ENCODE peak calls at places on chromosomes 7 and 10, in five cellular contexts. One of them, this sample, is unnamed.

GRCh38 chr10:97842658-97843295 is 6.9 kb upstream of the GOLGA7B start:
- DNase-seq in NCI-H2107: no peak
- DNase-seq in NAMALWA: no peak
- DNase-seq in T-helper 9 cell: no peak
- DNase-seq in body of pancreas: no peak
- DNase-seq in this sample: no peak

GRCh38 chr7:134660961-134661376 is 14.3 kb downstream of the BPGM start:
- DNase-seq in NCI-H2107: no peak
- DNase-seq in NAMALWA: no peak
- DNase-seq in T-helper 9 cell: no peak
- DNase-seq in body of pancreas: no peak
- DNase-seq in this sample: no peak

GRCh38 chr10:114359041-114359952 is 45.0 kb downstream of the AFAP1L2 start:
- DNase-seq in NCI-H2107: no peak
- DNase-seq in NAMALWA: no peak
- DNase-seq in T-helper 9 cell: no peak
- DNase-seq in body of pancreas: no peak
- DNase-seq in this sample: no peak

GRCh38 chr7:135190703-135191102 is 20.2 kb upstream of the CYREN start:
- DNase-seq in NCI-H2107: no peak
- DNase-seq in NAMALWA: no peak
- DNase-seq in T-helper 9 cell: no peak
- DNase-seq in body of pancreas: no peak
- DNase-seq in this sample: no peak

GRCh38 chr10:103708627-103709288 is 146.6 kb downstream of the SH3PXD2A start:
- DNase-seq in NCI-H2107: no peak
- DNase-seq in NAMALWA: no peak
- DNase-seq in T-helper 9 cell: no peak
- DNase-seq in body of pancreas: no peak
- DNase-seq in this sample: no peak

GRCh38 chr10:35335718-35336083 is 608 bp upstream of the CCNY start:
- DNase-seq in NCI-H2107: no peak
- DNase-seq in NAMALWA: no peak
- DNase-seq in T-helper 9 cell: peak
- DNase-seq in body of pancreas: no peak
- DNase-seq in this sample: peak

GRCh38 chr10:99742240-99742639 is 10.2 kb downstream of the CUTC start:
- DNase-seq in NCI-H2107: no peak
- DNase-seq in NAMALWA: no peak
- DNase-seq in T-helper 9 cell: no peak
- DNase-seq in body of pancreas: no peak
- DNase-seq in this sample: no peak

GRCh38 chr10:59432207-59432900 is 70.0 kb upstream of the FAM13C start:
- DNase-seq in NCI-H2107: no peak
- DNase-seq in NAMALWA: no peak
- DNase-seq in T-helper 9 cell: no peak
- DNase-seq in body of pancreas: no peak
- DNase-seq in this sample: no peak

GRCh38 chr10:69573056-69573806 is at the start of gene NEUROG3:
- DNase-seq in NCI-H2107: no peak
- DNase-seq in NAMALWA: no peak
- DNase-seq in T-helper 9 cell: no peak
- DNase-seq in body of pancreas: no peak
- DNase-seq in this sample: no peak

GRCh38 chr7:69448071-69448470 is 150.2 kb upstream of the AUTS2 start:
- DNase-seq in NCI-H2107: no peak
- DNase-seq in NAMALWA: no peak
- DNase-seq in T-helper 9 cell: no peak
- DNase-seq in body of pancreas: no peak
- DNase-seq in this sample: no peak

GRCh38 chr7:949021-949934 is 5.2 kb downstream of the ADAP1 start:
- DNase-seq in NCI-H2107: no peak
- DNase-seq in NAMALWA: no peak
- DNase-seq in T-helper 9 cell: no peak
- DNase-seq in body of pancreas: peak
- DNase-seq in this sample: no peak

GRCh38 chr7:13581097-13581496 is 408.4 kb downstream of the ETV1 start:
- DNase-seq in NCI-H2107: no peak
- DNase-seq in NAMALWA: no peak
- DNase-seq in T-helper 9 cell: no peak
- DNase-seq in body of pancreas: no peak
- DNase-seq in this sample: no peak

This sample was measured in Karpas-422.